ENCODE peak calls at places on chromosomes 2 and 18, in four cellular contexts. N, B, S and K are unnamed samples.
A peak's percentile ranks its signal among the peaks of the same experiment; 100 is the strongest.

GRCh38 chr2:43165378-43166025 is 60.9 kb downstream of the ZFP36L2 start:
- DNase-seq in N (no peak), B (no peak), S (no peak), K (no peak)

GRCh38 chr2:26884486-26884885 is 36.6 kb downstream of the DPYSL5 start:
- DNase-seq in N (no peak), B (no peak), S (no peak), K (no peak)

GRCh38 chr18:22424564-22424963 is 6.8 kb upstream of the CTAGE1 start:
- DNase-seq in N (no peak), B (no peak), S (no peak), K (no peak)

GRCh38 chr2:68716539-68716938 is 18.1 kb upstream of the ARHGAP25 start:
- DNase-seq in N (no peak), B (no peak), S (no peak), K (no peak)

GRCh38 chr18:60358516-60358915 is 14.1 kb downstream of the MC4R start:
- DNase-seq in N (peak; percentile 46), B (no peak), S (no peak), K (no peak)

GRCh38 chr2:70300771-70301343 is 1.0 kb downstream of the FAM136A start:
- DNase-seq in N (no peak), B (no peak), S (no peak), K (no peak)

GRCh38 chr2:144596074-144596871 is 76.4 kb upstream of the ZEB2 start:
- DNase-seq in N (peak; percentile 71), B (no peak), S (no peak), K (no peak)

GRCh38 chr2:43082111-43082877 is 144.1 kb downstream of the ZFP36L2 start:
- DNase-seq in N (peak; percentile 94), B (peak; percentile 87), S (no peak), K (no peak)

GRCh38 chr2:3193423-3194330 is 183.9 kb downstream of the EIPR1 start:
- DNase-seq in N (no peak), B (no peak), S (no peak), K (no peak)

GRCh38 chr2:109448946-109449788 is 164.6 kb downstream of the SEPTIN10 start:
- DNase-seq in N (no peak), B (peak; percentile 87), S (no peak), K (no peak)

GRCh38 chr2:53632714-53633113 is 134.9 kb upstream of the CHAC2 start:
- DNase-seq in N (peak; percentile 39), B (no peak), S (no peak), K (no peak)

GRCh38 chr2:108612514-108613183 is 78.4 kb downstream of the LIMS1 start:
- DNase-seq in N (no peak), B (no peak), S (no peak), K (peak; percentile 34)

GRCh38 chr18:48732767-48733424 is 194.1 kb downstream of the CTIF start:
- DNase-seq in N (no peak), B (no peak), S (no peak), K (no peak)

GRCh38 chr2:33372940-33373553 is 103.4 kb upstream of the RASGRP3 start:
- DNase-seq in N (peak; percentile 33), B (no peak), S (no peak), K (no peak)

GRCh38 chr2:79994915-79995419 is 309.6 kb downstream of the LRRTM1 start:
- DNase-seq in N (peak; percentile 41), B (no peak), S (no peak), K (no peak)

GRCh38 chr2:156399950-156400703 is 36.1 kb upstream of the GPD2 start:
- DNase-seq in N (peak; percentile 59), B (peak; percentile 89), S (no peak), K (peak; percentile 14)

GRCh38 chr2:38264649-38265322 is 112.3 kb downstream of the ATL2 start:
- DNase-seq in N (no peak), B (no peak), S (no peak), K (no peak)

GRCh38 chr2:5041501-5041900 is 650.7 kb upstream of the SOX11 start:
- DNase-seq in N (no peak), B (no peak), S (no peak), K (no peak)

GRCh38 chr2:46456789-46457188 is 22.6 kb upstream of the TMEM247 start:
- DNase-seq in N (no peak), B (no peak), S (no peak), K (no peak)

GRCh38 chr2:28717339-28717758 is 34.3 kb upstream of the PPP1CB start:
- DNase-seq in N (peak; percentile 84), B (peak; percentile 81), S (no peak), K (no peak)

GRCh38 chr2:23390152-23390551 is 5.2 kb downstream of the KLHL29 start:
- DNase-seq in N (no peak), B (no peak), S (no peak), K (no peak)

GRCh38 chr2:234989183-234989701 is 37.4 kb downstream of the SH3BP4 start:
- DNase-seq in N (no peak), B (peak; percentile 89), S (no peak), K (no peak)

GRCh38 chr2:97858442-97858841 is 137.3 kb downstream of the TMEM131 start:
- DNase-seq in N (no peak), B (no peak), S (no peak), K (no peak)

GRCh38 chr2:108907822-108908716 is 81.0 kb downstream of the EDAR start:
- DNase-seq in N (no peak), B (no peak), S (no peak), K (no peak)

GRCh38 chr2:60764736-60765534 is 8.9 kb downstream of the PAPOLG start:
- DNase-seq in N (peak; percentile 27), B (no peak), S (no peak), K (no peak)

GRCh38 chr2:15797231-15797945 is 143.0 kb upstream of the MYCN start:
- DNase-seq in N (no peak), B (no peak), S (no peak), K (no peak)

GRCh38 chr2:29241341-29241740 is 126.1 kb downstream of the CLIP4 start:
- DNase-seq in N (no peak), B (no peak), S (no peak), K (no peak)

GRCh38 chr2:11073251-11073650 is 82.0 kb upstream of the SLC66A3 start:
- DNase-seq in N (peak; percentile 73), B (no peak), S (no peak), K (no peak)

GRCh38 chr18:12283256-12283655 is 24.8 kb upstream of the TUBB6 start:
- DNase-seq in N (peak; percentile 48), B (no peak), S (no peak), K (no peak)

GRCh38 chr2:63613391-63613901 is 24.7 kb downstream of the MDH1 start:
- DNase-seq in N (peak; percentile 12), B (no peak), S (no peak), K (no peak)

GRCh38 chr18:49335677-49336076 is 124.8 kb downstream of the DYM start:
- DNase-seq in N (no peak), B (no peak), S (no peak), K (no peak)

GRCh38 chr2:43021791-43022500 is 204.5 kb downstream of the ZFP36L2 start:
- DNase-seq in N (no peak), B (no peak), S (no peak), K (no peak)

GRCh38 chr2:105510761-105511669 is 112.2 kb upstream of the FHL2 start:
- DNase-seq in N (peak; percentile 86), B (no peak), S (no peak), K (no peak)

GRCh38 chr2:196230051-196230450 is 58.7 kb upstream of the STK17B start:
- DNase-seq in N (no peak), B (no peak), S (no peak), K (peak; percentile 24)

GRCh38 chr2:96207778-96208143 is 866 bp downstream of the STARD7 start:
- DNase-seq in N (peak; percentile 18), B (no peak), S (peak; percentile 5), K (no peak)

GRCh38 chr2:125405816-125406215 is 1250.1 kb upstream of the GYPC start:
- DNase-seq in N (peak; percentile 89), B (no peak), S (no peak), K (no peak)

GRCh38 chr2:64982932-64983331 is 6.3 kb upstream of the SLC1A4 start:
- DNase-seq in N (no peak), B (no peak), S (no peak), K (no peak)

GRCh38 chr2:122451697-122452096 is 696.2 kb downstream of the TSN start:
- DNase-seq in N (no peak), B (no peak), S (no peak), K (no peak)

GRCh38 chr2:31334311-31335026 is 80.1 kb downstream of the XDH start:
- DNase-seq in N (no peak), B (no peak), S (no peak), K (no peak)